ENCODE peak calls at places on chromosomes 7 and 10, in seven cellular contexts. P, A, D, H, L, Q and U are unnamed samples.

GRCh38 chr10:12191715-12192114 is 4.0 kb downstream of the NUDT5 start:
- DNase-seq in H (peak), L (no peak), Q (no peak), P (no peak), D (no peak), A (no peak), U (no peak)

GRCh38 chr10:112227331-112227961 is 43.9 kb upstream of the GPAM start:
- DNase-seq in H (peak), L (no peak), Q (no peak), A (no peak), D (no peak), P (no peak), U (no peak)

GRCh38 chr7:8211725-8212096 is 50.3 kb downstream of the ICA1 start:
- DNase-seq in D (no peak), L (no peak), P (no peak), A (no peak), H (no peak), Q (no peak), U (no peak)

GRCh38 chr7:77395543-77395942 is 20.6 kb downstream of the GSAP start:
- DNase-seq in P (no peak), Q (no peak), H (no peak), A (no peak), D (no peak), L (no peak), U (no peak)

GRCh38 chr7:124723012-124723411 is 42.6 kb downstream of the GPR37 start:
- DNase-seq in Q (peak), D (no peak), A (no peak), L (no peak), H (peak), P (no peak), U (no peak)

GRCh38 chr7:21076054-21076453 is 289.4 kb upstream of the SP8 start:
- DNase-seq in D (no peak), L (peak), P (no peak), Q (no peak), A (no peak), H (no peak), U (no peak)

GRCh38 chr10:99534939-99535763 is 2.4 kb downstream of the NKX2-3 start:
- DNase-seq in H (peak), P (peak), L (peak), Q (no peak), A (no peak), D (no peak), U (peak)

GRCh38 chr7:141115949-141116348 is 42.1 kb downstream of the TMEM178B start:
- DNase-seq in D (peak), A (no peak), Q (no peak), L (no peak), H (no peak), P (no peak), U (no peak)

GRCh38 chr7:139709460-139709859 is 68.3 kb downstream of the HIPK2 start:
- DNase-seq in Q (no peak), A (peak), L (no peak), H (peak), P (no peak), D (no peak), U (no peak)

GRCh38 chr10:57008189-57008588 is 647.1 kb upstream of the ZWINT start:
- DNase-seq in D (no peak), L (no peak), H (no peak), Q (no peak), P (no peak), A (no peak), U (no peak)

GRCh38 chr10:45612741-45613140 is 59.8 kb downstream of the ZFAND4 start:
- DNase-seq in A (no peak), Q (no peak), L (no peak), P (no peak), D (no peak), H (no peak), U (no peak)

GRCh38 chr7:115676080-115676479 is 354.5 kb downstream of the TFEC start:
- DNase-seq in P (no peak), D (no peak), L (peak), A (no peak), Q (no peak), H (peak), U (no peak)

GRCh38 chr10:120387326-120387725 is 69.7 kb upstream of the PLPP4 start:
- DNase-seq in L (no peak), Q (no peak), P (no peak), H (no peak), A (no peak), D (no peak), U (no peak)

GRCh38 chr10:37734971-37735370 is 122.4 kb downstream of the ZNF248 start:
- DNase-seq in Q (peak), L (no peak), H (no peak), A (no peak), D (no peak), P (no peak), U (no peak)

GRCh38 chr7:38506756-38507155 is 124.4 kb downstream of the AMPH start:
- DNase-seq in Q (no peak), D (no peak), P (no peak), A (peak), H (peak), L (no peak), U (no peak)

GRCh38 chr10:118868618-118869017 is 113.8 kb upstream of the CACUL1 start:
- DNase-seq in L (no peak), D (no peak), P (no peak), Q (no peak), A (no peak), H (no peak), U (no peak)

GRCh38 chr7:158613481-158613880 is 25.9 kb upstream of the PTPRN2 start:
- DNase-seq in L (no peak), D (no peak), Q (no peak), P (peak), A (no peak), H (no peak), U (peak)

GRCh38 chr7:69640216-69640615 is 41.9 kb downstream of the AUTS2 start:
- DNase-seq in D (no peak), A (no peak), L (peak), P (no peak), Q (no peak), H (no peak), U (no peak)

GRCh38 chr10:77588886-77589285 is 48.7 kb downstream of the KCNMA1 start:
- DNase-seq in Q (no peak), H (no peak), P (no peak), A (no peak), L (no peak), D (no peak), U (no peak)

GRCh38 chr10:133474833-133475734 is 21.3 kb downstream of the SCART1 start:
- DNase-seq in A (no peak), Q (no peak), P (peak), D (no peak), H (no peak), L (no peak), U (no peak)

GRCh38 chr10:79242620-79243152 is 104.6 kb upstream of the PPIF start:
- DNase-seq in Q (no peak), L (peak), P (peak), D (peak), H (peak), A (no peak), U (peak)

GRCh38 chr10:104080762-104081161 is 4.9 kb downstream of the COL17A1 start:
- DNase-seq in D (peak), P (no peak), L (peak), H (peak), A (no peak), Q (peak), U (no peak)

GRCh38 chr10:119896937-119897336 is 4.4 kb downstream of the SEC23IP start:
- DNase-seq in L (no peak), H (peak), P (no peak), Q (no peak), D (peak), A (no peak), U (no peak)

GRCh38 chr7:113875224-113875623 is 43.6 kb downstream of the PPP1R3A start:
- DNase-seq in L (no peak), A (no peak), H (no peak), P (no peak), D (no peak), Q (no peak), U (no peak)
- TF ChIP-seq CTCF in L (no peak), A (no peak), H (no peak), P (no peak), D (no peak), Q (no peak), U (no peak)

DNA sequence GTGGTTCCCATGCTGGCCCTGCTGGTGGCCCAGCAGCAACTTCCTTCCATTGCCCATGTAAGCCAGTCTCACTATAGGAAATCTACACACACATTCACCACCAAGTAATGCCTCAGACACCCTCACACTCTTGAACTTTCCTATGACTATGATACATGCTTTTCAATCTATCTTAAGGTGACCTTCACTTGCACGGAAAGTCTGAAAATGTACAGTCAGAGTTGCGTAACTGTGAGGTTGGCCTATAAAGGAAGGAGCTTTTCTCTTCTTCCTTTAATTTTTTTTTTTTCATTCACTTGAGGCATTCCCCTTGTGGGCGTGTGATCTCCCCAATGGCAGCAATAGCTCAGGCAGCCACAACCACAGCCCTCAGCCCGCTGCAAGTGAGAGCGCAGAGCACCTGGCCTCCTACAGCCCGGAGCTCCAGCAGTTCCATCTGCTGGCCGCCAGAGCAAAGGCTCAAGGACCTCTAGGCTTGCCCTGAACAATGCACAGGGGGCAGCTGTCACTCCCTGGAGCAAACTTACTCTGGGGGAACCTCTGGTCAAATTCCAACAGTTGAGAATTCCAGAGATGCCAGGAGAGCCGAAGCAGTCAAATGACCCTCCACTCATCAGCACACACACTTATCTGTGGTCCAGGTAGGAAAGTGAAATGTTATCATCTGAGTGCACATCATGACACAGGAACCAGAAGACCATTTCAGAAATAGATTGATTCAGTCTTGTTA is 123.1 kb upstream of the ADO start:
- DNase-seq in D (no peak), A (no peak), Q (no peak), L (peak), H (no peak), P (peak), U (peak)
- TF ChIP-seq CTCF in D (no peak), A (no peak), Q (no peak), L (peak), H (no peak), P (peak), U (peak)

GRCh38 chr7:99170065-99170729 is 26.3 kb upstream of the SMURF1 start:
- DNase-seq in L (no peak), H (no peak), Q (no peak), D (no peak), P (no peak), A (no peak), U (no peak)
- TF ChIP-seq CTCF in L (no peak), H (no peak), Q (no peak), D (no peak), P (no peak), A (no peak), U (no peak)

GRCh38 chr10:68899186-68899745 is 1.8 kb upstream of the DDX50 start:
- DNase-seq in P (no peak), D (no peak), L (no peak), Q (no peak), H (no peak), A (no peak), U (no peak)

GRCh38 chr10:68902382-68902781 is 1.3 kb downstream of the DDX50 start:
- DNase-seq in Q (no peak), P (no peak), D (no peak), L (no peak), A (no peak), H (no peak), U (no peak)

GRCh38 chr10:68900427-68901105 is 549 bp upstream of the DDX50 start:
- DNase-seq in P (no peak), H (no peak), A (peak), Q (peak), D (no peak), L (no peak), U (no peak)

GRCh38 chr10:68897336-68897741 is 3.8 kb upstream of the DDX50 start:
- DNase-seq in L (peak), P (peak), H (peak), Q (peak), A (peak), D (peak), U (peak)

DNA sequence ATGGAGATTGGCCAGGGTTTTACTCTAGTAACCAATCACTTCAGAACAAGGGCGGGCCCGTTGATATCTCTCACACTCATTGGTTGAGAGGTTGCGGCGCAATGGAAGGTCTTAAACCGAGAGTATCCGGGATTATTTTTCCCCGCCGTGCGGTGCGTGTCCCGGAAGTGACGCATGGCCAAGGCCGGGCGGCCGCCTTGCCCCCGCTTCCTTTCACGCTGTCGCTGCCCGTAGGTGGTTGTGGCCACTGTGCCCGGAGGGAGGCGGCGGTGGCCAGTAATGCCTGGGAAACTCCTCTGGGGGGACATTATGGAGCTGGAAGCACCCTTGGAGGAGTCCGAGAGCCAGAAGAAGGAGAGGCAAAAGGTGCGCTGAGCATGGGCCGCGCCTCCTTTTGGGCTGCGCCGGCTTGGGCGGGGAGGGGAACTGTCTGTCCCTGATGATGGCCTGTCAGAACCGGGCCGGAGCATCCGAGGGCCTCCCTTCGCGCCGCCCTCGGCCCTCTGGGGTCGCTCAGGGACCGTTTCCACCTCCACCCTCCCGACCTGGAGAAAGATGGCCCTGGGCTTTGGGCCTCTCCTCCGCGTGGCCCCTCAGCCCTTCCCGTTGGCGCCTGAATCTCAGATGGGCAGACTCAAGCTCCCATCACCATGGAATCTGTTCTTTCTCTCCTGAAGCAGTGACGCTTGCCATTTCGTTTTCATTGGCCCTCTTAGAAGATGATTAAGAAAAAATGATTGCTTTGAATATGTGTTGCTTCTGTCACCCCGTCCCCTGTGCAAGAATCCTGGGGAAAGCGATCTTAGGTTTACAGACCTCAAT is at the start of gene DDX50:
- DNase-seq in A (peak), L (peak), H (peak), D (peak), Q (peak), P (peak), U (peak)
- TF ChIP-seq CTCF in A (no peak), L (peak), H (no peak), D (no peak), Q (no peak), P (no peak), U (no peak)

GRCh38 chr7:31398815-31399214 is 58.3 kb upstream of the NEUROD6 start:
- DNase-seq in P (no peak), A (no peak), D (no peak), Q (no peak), H (no peak), L (no peak), U (no peak)
- TF ChIP-seq CTCF in P (no peak), A (no peak), D (no peak), Q (no peak), H (no peak), L (no peak), U (no peak)

DNA sequence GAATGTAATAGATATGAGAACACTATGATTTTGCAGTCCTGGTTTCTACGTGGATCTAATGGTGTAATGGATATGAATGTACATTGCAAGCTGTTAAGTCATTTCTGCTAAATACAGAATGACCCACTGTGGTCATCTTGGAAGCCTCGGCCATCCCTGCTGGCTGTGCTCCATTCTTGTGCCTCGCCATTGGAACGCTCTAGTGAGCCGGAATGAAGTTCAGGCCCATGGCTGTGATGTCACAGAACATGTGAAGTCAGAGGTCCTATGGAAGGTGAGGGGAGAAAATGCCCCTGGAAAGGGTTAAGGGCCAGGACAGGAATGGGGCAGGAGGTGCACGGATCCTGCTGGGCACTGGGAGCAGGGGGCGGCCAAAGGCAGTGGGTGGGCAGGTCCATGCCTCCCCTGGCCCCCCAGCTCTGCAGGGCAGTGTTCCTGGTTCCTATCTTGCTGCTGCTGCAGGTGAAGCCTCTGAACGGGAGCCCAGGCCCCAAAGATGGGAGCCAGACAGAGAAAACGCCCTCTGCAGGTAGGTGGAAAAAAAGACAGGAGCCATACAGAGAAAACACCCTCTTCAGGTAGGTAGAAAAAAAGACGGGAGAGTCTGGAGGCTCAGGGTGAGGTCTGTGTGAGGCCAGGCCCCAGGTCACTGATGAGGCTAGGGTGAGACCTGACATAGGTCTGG is at the start of gene LLCFC1:
- DNase-seq in H (no peak), P (peak), L (peak), A (no peak), Q (peak), D (peak), U (peak)
- TF ChIP-seq CTCF in H (no peak), P (peak), L (peak), A (peak), Q (no peak), D (no peak), U (peak)